ENCODE peak calls at places on chromosomes 6 and 20, in five cellular contexts. N is heart right ventricle, Q is Caco-2, Z is astrocyte of the spinal cord, O is pancreas. S is an unnamed sample.

GRCh38 chr6:14429396-14429795 is 311.8 kb downstream of the CD83 start:
- DNase-seq in O (no peak), N (no peak), Z (no peak), Q (no peak), S (no peak)

GRCh38 chr6:113364781-113365545 is 492.2 kb upstream of the MARCKS start:
- DNase-seq in Z (peak), Q (peak), O (no peak), N (no peak), S (no peak)

GRCh38 chr20:41453006-41453950 is 86.7 kb upstream of the EMILIN3 start:
- DNase-seq in Q (no peak), Z (no peak), N (no peak), O (no peak), S (no peak)

GRCh38 chr6:169204167-169204566 is 49.5 kb downstream of the THBS2 start:
- DNase-seq in Q (no peak), Z (no peak), O (no peak), N (no peak), S (no peak)

GRCh38 chr6:170279977-170280688 is 10.7 kb downstream of the DLL1 start:
- DNase-seq in O (peak), N (peak), Q (peak), Z (no peak), S (peak)

GRCh38 chr6:7215140-7215539 is 97.9 kb downstream of the SSR1 start:
- DNase-seq in Z (peak), O (no peak), N (no peak), Q (no peak), S (no peak)

GRCh38 chr20:51446656-51447055 is 95.9 kb downstream of the NFATC2 start:
- DNase-seq in N (no peak), Q (peak), Z (peak), O (no peak), S (no peak)

GRCh38 chr6:169557887-169558286 is 143.9 kb downstream of the WDR27 start:
- DNase-seq in O (no peak), N (no peak), Q (no peak), Z (no peak), S (no peak)

GRCh38 chr6:47203266-47203967 is 106.3 kb downstream of the TNFRSF21 start:
- DNase-seq in O (no peak), Z (no peak), N (no peak), Q (no peak), S (peak)

GRCh38 chr20:33273117-33273851 is 9.7 kb upstream of the BPIFB1 start:
- DNase-seq in O (no peak), N (no peak), Z (no peak), Q (no peak), S (no peak)

GRCh38 chr6:71967436-71967835 is 81.1 kb downstream of the RIMS1 start:
- DNase-seq in Z (peak), Q (no peak), N (no peak), O (no peak), S (no peak)

GRCh38 chr6:32151131-32151884 is 431 bp downstream of the PRRT1 start:
- DNase-seq in N (no peak), Z (no peak), O (no peak), Q (no peak), S (no peak)
- H3K4me3 ChIP-seq in N (peak), Z (peak), O (no peak), Q (no peak), S (no peak)

GRCh38 chr6:69705954-69706353 is 90.9 kb downstream of the LMBRD1 start:
- DNase-seq in Q (peak), O (no peak), Z (no peak), N (no peak), S (no peak)
- TF ChIP-seq CTCF in Q (no peak), O (no peak), Z (no peak), N (no peak), S (no peak)

DNA sequence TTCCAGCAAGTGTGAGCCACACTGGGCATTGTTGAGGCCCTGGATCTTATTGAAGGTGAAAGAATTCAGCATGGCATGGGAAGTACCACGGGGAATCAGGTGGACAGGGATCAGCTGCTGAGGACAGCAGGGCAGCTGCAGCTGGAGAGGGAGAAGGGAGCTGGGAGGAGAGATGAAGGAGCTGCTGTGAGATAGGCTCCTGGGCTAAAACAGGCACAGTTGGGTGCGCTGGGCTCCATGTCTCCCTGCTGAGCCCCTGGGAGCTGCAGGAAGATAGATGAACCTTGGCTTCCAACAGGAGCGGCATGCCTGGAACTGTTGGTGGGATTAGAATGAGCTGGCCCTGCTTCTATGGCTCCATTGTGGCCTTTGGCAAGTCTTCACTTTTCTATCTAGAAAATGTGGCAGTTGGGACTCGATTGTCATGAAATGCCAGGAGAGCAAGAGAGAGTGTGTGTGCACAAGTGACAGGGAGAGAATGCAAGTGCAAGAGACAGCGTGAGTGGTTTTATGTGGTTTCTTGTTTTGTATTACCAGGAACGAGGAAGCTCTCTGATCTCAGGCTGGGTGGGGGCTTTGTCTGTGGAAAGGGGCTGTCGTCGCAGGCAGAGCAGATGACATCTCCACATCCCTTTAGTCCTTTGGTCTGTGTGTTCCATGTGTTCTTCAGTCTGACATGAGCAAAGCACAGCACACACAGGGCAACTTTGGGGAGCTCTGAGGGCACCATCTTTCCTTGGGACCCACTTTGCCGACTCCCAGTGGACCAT is 20.4 kb downstream of the SNPH start:
- DNase-seq in O (no peak), N (no peak), Z (no peak), Q (no peak), S (no peak)
- H3K4me3 ChIP-seq in O (no peak), N (no peak), Z (no peak), Q (no peak), S (no peak)

GRCh38 chr20:35454881-35455609 is at the start of gene CEP250:
- DNase-seq in Q (peak), Z (peak), O (peak), N (peak), S (peak)
- TF ChIP-seq CTCF in Q (no peak), Z (no peak), O (no peak), N (no peak), S (no peak)

GRCh38 chr20:36074983-36075382 is 79.6 kb upstream of the EPB41L1 start:
- DNase-seq in Z (no peak), Q (no peak), O (no peak), N (no peak), S (no peak)

GRCh38 chr20:36066777-36067176 is 87.8 kb upstream of the EPB41L1 start:
- DNase-seq in O (no peak), Q (no peak), Z (no peak), N (no peak), S (no peak)

GRCh38 chr20:36070451-36070850 is 84.1 kb upstream of the EPB41L1 start:
- DNase-seq in O (no peak), Q (peak), N (no peak), Z (no peak), S (no peak)

GRCh38 chr20:36071848-36072247 is 82.7 kb upstream of the EPB41L1 start:
- DNase-seq in Z (no peak), N (no peak), O (no peak), Q (no peak), S (no peak)
- H3K4me3 ChIP-seq in Z (no peak), N (no peak), O (no peak), Q (no peak), S (no peak)

GRCh38 chr6:111105578-111105977 is 18.3 kb downstream of the SLC16A10 start:
- DNase-seq in O (peak), N (peak), Q (no peak), Z (peak), S (no peak)
- TF ChIP-seq CTCF in O (no peak), N (no peak), Q (no peak), Z (no peak), S (no peak)

GRCh38 chr20:57619053-57619831 is 984 bp downstream of the ZBP1 start:
- DNase-seq in Z (no peak), Q (no peak), O (no peak), N (no peak), S (peak)

GRCh38 chr20:57620999-57621398 is 773 bp upstream of the ZBP1 start:
- DNase-seq in O (no peak), Z (no peak), Q (no peak), N (no peak), S (no peak)

GRCh38 chr20:57621426-57622200 is 1.4 kb upstream of the ZBP1 start:
- DNase-seq in Q (no peak), Z (no peak), N (no peak), O (no peak), S (no peak)

GRCh38 chr20:57618766-57619052 is 1.5 kb downstream of the ZBP1 start:
- DNase-seq in Z (no peak), Q (no peak), N (no peak), O (no peak), S (no peak)

GRCh38 chr20:57620274-57620990 is at the start of gene ZBP1:
- DNase-seq in Z (no peak), Q (no peak), N (no peak), O (no peak), S (peak)
- H3K4me3 ChIP-seq in Z (no peak), Q (no peak), N (peak), O (no peak), S (peak)

GRCh38 chr6:163501022-163501421 is 86.5 kb downstream of the QKI start:
- DNase-seq in Q (no peak), N (no peak), Z (no peak), O (no peak), S (no peak)
- TF ChIP-seq CTCF in Q (no peak), N (peak), Z (no peak), O (no peak), S (no peak)